ENCODE peak calls at places on chromosomes 5 and 9, in six cellular contexts. W, C, U, O, Y and T are unnamed samples.

GRCh38 chr9:137905740-137906139 is 28.2 kb downstream of the CACNA1B start:
- DNase-seq in W (no peak), C (no peak), U (no peak), O (no peak), Y (no peak), T (no peak)

GRCh38 chr9:116223926-116224325 is 70.3 kb downstream of the PAPPA start:
- DNase-seq in W (no peak), C (no peak), U (no peak), O (no peak), Y (no peak), T (no peak)

GRCh38 chr9:102032614-102033013 is 294.2 kb upstream of the GRIN3A start:
- DNase-seq in W (no peak), C (no peak), U (no peak), O (no peak), Y (no peak), T (no peak)

GRCh38 chr5:170907758-170908157 is 45.9 kb downstream of the RANBP17 start:
- DNase-seq in W (no peak), C (no peak), U (no peak), O (no peak), Y (no peak), T (no peak)

GRCh38 chr9:133889498-133890301 is 102.4 kb downstream of the VAV2 start:
- DNase-seq in W (no peak), C (no peak), U (no peak), O (no peak), Y (no peak), T (no peak)

GRCh38 chr9:129111762-129112151 is 542 bp downstream of the PTPA start:
- DNase-seq in W (peak; percentile 12), C (peak; percentile 24), U (peak; percentile 56), O (peak; percentile 59), Y (no peak), T (peak; percentile 67)

GRCh38 chr5:32130865-32131264 is 43.3 kb downstream of the GOLPH3 start:
- DNase-seq in W (no peak), C (no peak), U (no peak), O (no peak), Y (no peak), T (no peak)

GRCh38 chr9:85420750-85421149 is 321.0 kb downstream of the AGTPBP1 start:
- DNase-seq in W (no peak), C (peak; percentile 51), U (no peak), O (no peak), Y (no peak), T (peak; percentile 26)

GRCh38 chr9:36870960-36871359 is 163.1 kb downstream of the PAX5 start:
- DNase-seq in W (no peak), C (no peak), U (no peak), O (no peak), Y (no peak), T (no peak)

GRCh38 chr5:168153263-168153930 is 138.0 kb upstream of the WWC1 start:
- DNase-seq in W (no peak), C (no peak), U (no peak), O (no peak), Y (no peak), T (no peak)

GRCh38 chr5:168142402-168142801 is 149.0 kb upstream of the WWC1 start:
- DNase-seq in W (no peak), C (no peak), U (no peak), O (no peak), Y (no peak), T (no peak)

GRCh38 chr5:168152660-168153059 is 138.8 kb upstream of the WWC1 start:
- DNase-seq in W (no peak), C (no peak), U (no peak), O (no peak), Y (no peak), T (no peak)

GRCh38 chr5:168151041-168151440 is 140.4 kb upstream of the WWC1 start:
- DNase-seq in W (no peak), C (no peak), U (no peak), O (no peak), Y (no peak), T (no peak)

DNA sequence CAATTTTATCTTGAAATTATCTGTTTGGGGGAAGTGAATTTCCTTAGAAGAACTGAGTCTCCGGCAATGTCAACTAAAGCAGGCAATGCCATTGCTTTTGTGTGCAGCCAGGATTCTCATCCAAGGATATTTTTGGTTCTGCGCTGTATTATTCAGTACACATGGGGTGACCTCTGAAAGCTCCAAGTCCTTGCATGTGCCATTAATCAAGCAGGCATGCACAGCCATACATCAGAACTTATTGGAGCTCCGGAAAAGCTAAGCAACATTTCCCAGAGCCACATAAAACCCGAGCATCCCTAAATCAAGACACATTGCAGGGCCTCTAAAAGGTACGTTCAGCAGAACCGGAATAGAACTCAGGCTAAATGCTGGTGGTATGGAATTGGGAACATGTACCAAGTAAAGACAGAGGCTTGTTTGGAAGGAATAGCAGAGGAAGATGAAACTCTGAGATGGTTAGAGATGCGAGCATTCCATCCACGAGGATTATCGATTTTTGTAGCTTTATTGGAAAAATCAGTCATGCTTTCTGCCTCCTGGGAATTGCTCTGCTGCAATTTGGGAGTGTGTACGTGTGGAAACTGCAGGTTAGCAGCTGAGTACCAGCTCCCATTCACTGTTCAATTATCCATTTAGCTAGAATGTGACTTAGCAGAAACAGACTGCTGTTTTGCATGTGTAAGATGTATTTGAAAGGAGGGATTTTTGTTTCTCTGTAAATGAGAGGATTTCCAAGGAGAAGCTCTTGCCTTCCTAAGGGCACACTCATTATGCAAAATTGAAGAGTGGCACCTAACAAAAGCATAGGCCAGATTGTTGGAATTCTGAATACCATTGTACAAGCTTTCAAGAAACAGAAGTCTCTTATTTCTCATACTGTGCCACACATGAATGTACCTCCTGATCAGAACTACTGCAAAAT is 143.6 kb upstream of the WWC1 start:
- DNase-seq in W (no peak), C (no peak), U (no peak), O (no peak), Y (no peak), T (no peak)
- TF ChIP-seq CTCF in W (no peak), C (no peak), U (no peak), O (no peak), Y (no peak), T (no peak)

GRCh38 chr5:60888359-60889061 is 44.4 kb upstream of the ELOVL7 start:
- DNase-seq in W (no peak), C (no peak), U (no peak), O (no peak), Y (no peak), T (no peak)

GRCh38 chr5:60891667-60892066 is 47.6 kb upstream of the ELOVL7 start:
- DNase-seq in W (no peak), C (no peak), U (no peak), O (no peak), Y (no peak), T (no peak)

GRCh38 chr5:60896991-60897390 is 47.9 kb downstream of the ERCC8 start:
- DNase-seq in W (no peak), C (no peak), U (no peak), O (no peak), Y (no peak), T (no peak)

DNA sequence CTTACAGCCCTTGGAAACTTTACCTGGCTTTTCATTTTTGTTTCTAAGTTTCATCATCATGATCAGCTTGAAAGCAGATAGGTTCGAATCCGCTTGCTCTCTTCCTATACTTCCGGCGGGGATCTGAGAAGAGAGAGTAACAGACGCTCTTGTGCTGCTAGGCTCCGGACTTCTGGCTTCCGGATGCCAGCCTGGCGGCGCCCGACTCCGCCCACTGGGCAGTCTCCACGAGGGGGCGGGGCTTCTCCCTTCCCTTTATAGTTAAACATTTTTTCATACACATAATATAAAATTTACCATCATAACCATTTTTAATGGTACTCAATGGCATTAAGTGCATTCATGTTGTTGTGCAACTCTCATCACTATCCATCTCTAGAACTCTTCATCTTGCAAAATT is 49.5 kb upstream of the ELOVL7 start:
- DNase-seq in W (no peak), C (no peak), U (no peak), O (no peak), Y (no peak), T (no peak)
- TF ChIP-seq CTCF in W (no peak), C (no peak), U (no peak), O (no peak), Y (no peak), T (no peak)

GRCh38 chr5:44949687-44950086 is 140.9 kb downstream of the MRPS30 start:
- DNase-seq in W (no peak), C (no peak), U (no peak), O (no peak), Y (no peak), T (no peak)

GRCh38 chr5:44953078-44953477 is 144.3 kb downstream of the MRPS30 start:
- DNase-seq in W (no peak), C (no peak), U (no peak), O (no peak), Y (no peak), T (no peak)

GRCh38 chr5:44951371-44951770 is 142.6 kb downstream of the MRPS30 start:
- DNase-seq in W (no peak), C (no peak), U (no peak), O (no peak), Y (no peak), T (no peak)

DNA sequence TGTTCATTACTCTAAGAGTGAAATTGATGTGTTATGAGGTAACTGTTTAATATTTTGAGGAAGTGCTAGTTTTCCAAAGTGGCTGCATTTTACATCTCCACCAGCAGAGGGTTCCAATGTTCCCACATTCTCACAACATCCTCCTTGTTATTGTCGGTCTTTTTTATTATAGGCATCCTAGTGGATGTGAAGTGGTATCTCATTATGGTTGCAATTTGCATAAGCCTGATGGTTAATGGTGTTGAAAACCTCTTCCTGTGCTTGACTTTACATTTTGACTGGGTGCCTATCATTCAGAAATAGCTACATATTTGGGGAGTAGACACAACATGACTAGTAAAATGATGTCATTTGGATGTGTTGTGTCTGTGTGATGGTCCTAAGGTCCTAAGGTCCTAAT is 143.6 kb downstream of the MRPS30 start:
- DNase-seq in W (peak; percentile 37), C (peak; percentile 19), U (no peak), O (peak; percentile 26), Y (no peak), T (peak; percentile 19)
- TF ChIP-seq CTCF in W (peak; percentile 79), C (peak; percentile 56), U (peak; percentile 45), O (peak; percentile 79), Y (peak; percentile 45), T (peak; percentile 30)

DNA sequence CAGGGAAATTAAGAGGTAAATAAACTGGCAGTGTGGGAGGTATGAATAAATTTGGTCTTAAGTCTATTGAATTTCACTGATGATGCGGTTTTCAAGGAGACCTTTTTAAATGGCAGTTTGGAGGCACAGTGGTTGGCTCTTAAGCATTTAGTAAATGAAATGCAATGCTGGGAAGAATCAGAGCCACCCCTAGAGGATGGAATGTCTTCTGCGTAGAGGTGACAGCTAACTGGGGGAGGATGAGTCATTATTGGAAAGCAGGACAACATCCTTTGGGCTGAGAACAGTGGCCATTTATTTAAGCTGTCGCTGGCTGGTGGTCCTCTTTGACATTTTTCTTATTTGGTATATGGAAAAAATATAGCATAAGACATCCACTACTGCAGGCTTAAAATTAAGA is 163.2 kb downstream of the SH3GL2 start:
- DNase-seq in W (no peak), C (peak; percentile 17), U (no peak), O (no peak), Y (no peak), T (no peak)
- TF ChIP-seq CTCF in W (no peak), C (peak; percentile 23), U (no peak), O (no peak), Y (no peak), T (no peak)